ENCODE peak calls at places on chromosome 12, in five cellular contexts. N, M, L, S and B are unnamed samples.

GRCh38 chr12:117486840-117487659 is 125.6 kb upstream of the NOS1 start:
- DNase-seq in L (peak; percentile 10), N (no peak), S (no peak), M (no peak), B (no peak)

GRCh38 chr12:117861691-117862090 is 107.1 kb downstream of the KSR2 start:
- DNase-seq in M (no peak), L (no peak), S (no peak), N (no peak), B (no peak)

GRCh38 chr12:94570161-94570560 is 80.2 kb downstream of the TMCC3 start:
- DNase-seq in S (no peak), M (no peak), N (no peak), L (peak; percentile 83), B (no peak)

GRCh38 chr12:92452763-92453162 is 250.0 kb upstream of the PLEKHG7 start:
- DNase-seq in M (no peak), S (no peak), L (no peak), N (no peak), B (no peak)

GRCh38 chr12:83979785-83980184 is 932.8 kb downstream of the SLC6A15 start:
- DNase-seq in M (no peak), L (no peak), N (no peak), S (no peak), B (no peak)

GRCh38 chr12:104154286-104154685 is 16.3 kb upstream of the NFYB start:
- DNase-seq in L (no peak), S (no peak), N (no peak), M (no peak), B (peak; percentile 10)

GRCh38 chr12:113373966-113374365 is 15.6 kb downstream of the PLBD2 start:
- DNase-seq in N (no peak), S (no peak), M (no peak), L (no peak), B (no peak)

GRCh38 chr12:65592416-65592815 is 231.9 kb upstream of the HMGA2 start:
- DNase-seq in M (no peak), L (no peak), N (no peak), S (no peak), B (no peak)

GRCh38 chr12:120688527-120689071 is 1.6 kb downstream of the MLEC start:
- DNase-seq in S (no peak), N (peak; percentile 27), M (no peak), L (peak; percentile 51), B (no peak)

GRCh38 chr12:1418144-1418543 is 176.2 kb downstream of the FBXL14 start:
- DNase-seq in N (no peak), L (peak; percentile 5), M (no peak), S (no peak), B (no peak)

GRCh38 chr12:52168019-52168717 is 23.6 kb downstream of the KRT80 start:
- DNase-seq in N (no peak), S (no peak), M (no peak), L (peak; percentile 86), B (no peak)